ENCODE peak calls at places on chromosomes 7 and 10, in six cellular contexts. T is adrenal gland, B is NCI-H345, H is ELR, S is skeletal muscle cell, E is T-helper 2 cell. C is an unnamed sample.

GRCh38 chr7:27172823-27173411 is 1.2 kb downstream of the HOXA10 start:
- DNase-seq in B (peak; percentile 29), T (peak; percentile 78), E (no peak), S (peak; percentile 78), H (peak; percentile 75), C (peak; percentile 45)

GRCh38 chr7:1973321-1974251 is 259.2 kb downstream of the MAD1L1 start:
- DNase-seq in H (no peak), S (no peak), E (no peak), B (no peak), T (no peak), C (no peak)

GRCh38 chr7:112271162-112271561 is 64.7 kb downstream of the ZNF277 start:
- DNase-seq in T (no peak), E (no peak), H (no peak), B (peak; percentile 34), S (no peak), C (no peak)

GRCh38 chr7:26857534-26858228 is 6.7 kb downstream of the SKAP2 start:
- DNase-seq in B (no peak), S (no peak), E (no peak), H (peak; percentile 3), T (peak; percentile 69), C (peak; percentile 19)

GRCh38 chr10:23338155-23338828 is 6.3 kb downstream of the C10orf67 start:
- DNase-seq in S (peak; percentile 50), E (no peak), T (no peak), H (peak; percentile 86), B (no peak), C (no peak)

GRCh38 chr7:126842451-126842850 is 410.3 kb downstream of the GRM8 start:
- DNase-seq in S (no peak), B (no peak), H (no peak), T (no peak), E (no peak), C (no peak)

GRCh38 chr10:10914129-10914528 is 103.5 kb upstream of the CELF2 start:
- DNase-seq in H (no peak), B (no peak), E (no peak), T (no peak), S (no peak), C (no peak)

GRCh38 chr7:98372993-98373392 is 27.9 kb downstream of the BAIAP2L1 start:
- DNase-seq in E (no peak), H (peak; percentile 69), S (peak; percentile 47), T (no peak), B (no peak), C (no peak)

GRCh38 chr7:99393363-99394187 is 14.8 kb downstream of the PDAP1 start:
- DNase-seq in T (peak; percentile 69), H (no peak), B (peak; percentile 43), S (no peak), E (no peak), C (no peak)

GRCh38 chr7:97064972-97065587 is 40.4 kb upstream of the DLX5 start:
- DNase-seq in T (no peak), S (peak; percentile 14), E (no peak), H (peak; percentile 58), B (peak; percentile 68), C (no peak)

GRCh38 chr10:69802424-69803161 is 887 bp downstream of the COL13A1 start:
- DNase-seq in S (no peak), H (peak; percentile 68), E (no peak), T (no peak), B (no peak), C (no peak)

GRCh38 chr10:3658766-3659165 is 126.2 kb downstream of the KLF6 start:
- DNase-seq in T (no peak), S (no peak), E (no peak), H (no peak), B (peak; percentile 15), C (no peak)

GRCh38 chr7:40186586-40186985 is 51.8 kb downstream of the SUGCT start:
- DNase-seq in H (peak; percentile 10), B (no peak), E (no peak), S (no peak), T (no peak), C (no peak)

GRCh38 chr10:118557946-118558345 is 37.5 kb downstream of the PRLHR start:
- DNase-seq in B (no peak), S (no peak), E (no peak), T (no peak), H (no peak), C (no peak)

GRCh38 chr7:85176197-85176596 is 10.7 kb downstream of the SEMA3D start:
- DNase-seq in H (peak; percentile 61), E (no peak), S (no peak), T (no peak), B (no peak), C (no peak)

GRCh38 chr10:73992899-73993788 is 4.8 kb upstream of the VCL start:
- DNase-seq in H (peak; percentile 29), S (no peak), T (no peak), E (no peak), B (no peak), C (no peak)